ENCODE peak calls at places on chromosomes 3 and 15, in seven cellular contexts. One of them, this sample, is unnamed.
A peak's percentile ranks its signal among the peaks of the same experiment; 100 is the strongest.

GRCh38 chr3:60269829-60270266 is 981.4 kb downstream of the FHIT start:
- DNase-seq in esophagus muscularis mucosa: no peak
- DNase-seq in uterus: no peak
- DNase-seq in CD8-positive, alpha-beta memory T cell: no peak
- DNase-seq in fibroblast of lung: no peak
- DNase-seq in heart right ventricle: no peak
- DNase-seq in sigmoid colon: no peak
- DNase-seq in this sample: no peak

GRCh38 chr15:77009176-77009575 is 14.2 kb downstream of the PSTPIP1 start:
- DNase-seq in esophagus muscularis mucosa: no peak
- DNase-seq in uterus: no peak
- DNase-seq in CD8-positive, alpha-beta memory T cell: no peak
- DNase-seq in fibroblast of lung: no peak
- DNase-seq in heart right ventricle: no peak
- DNase-seq in sigmoid colon: no peak
- DNase-seq in this sample: no peak

GRCh38 chr15:67067161-67067853 is 1.9 kb downstream of the SMAD3 start:
- DNase-seq in esophagus muscularis mucosa: no peak
- DNase-seq in uterus: peak; percentile 27
- DNase-seq in CD8-positive, alpha-beta memory T cell: no peak
- DNase-seq in fibroblast of lung: no peak
- DNase-seq in heart right ventricle: peak; percentile 18
- DNase-seq in sigmoid colon: no peak
- DNase-seq in this sample: peak; percentile 57

GRCh38 chr3:112303811-112304325 is 9.9 kb upstream of the SLC9C1 start:
- DNase-seq in esophagus muscularis mucosa: no peak
- DNase-seq in uterus: peak; percentile 19
- DNase-seq in CD8-positive, alpha-beta memory T cell: no peak
- DNase-seq in fibroblast of lung: peak; percentile 56
- DNase-seq in heart right ventricle: no peak
- DNase-seq in sigmoid colon: no peak
- DNase-seq in this sample: peak; percentile 13

GRCh38 chr3:36597422-36597821 is 166.9 kb downstream of the DCLK3 start:
- DNase-seq in esophagus muscularis mucosa: no peak
- DNase-seq in uterus: no peak
- DNase-seq in CD8-positive, alpha-beta memory T cell: no peak
- DNase-seq in fibroblast of lung: peak; percentile 43
- DNase-seq in heart right ventricle: no peak
- DNase-seq in sigmoid colon: no peak
- DNase-seq in this sample: no peak

GRCh38 chr3:42526616-42527367 is 24.3 kb downstream of the VIPR1 start:
- DNase-seq in esophagus muscularis mucosa: no peak
- DNase-seq in uterus: no peak
- DNase-seq in CD8-positive, alpha-beta memory T cell: peak; percentile 10
- DNase-seq in fibroblast of lung: no peak
- DNase-seq in heart right ventricle: no peak
- DNase-seq in sigmoid colon: no peak
- DNase-seq in this sample: no peak

GRCh38 chr15:56327721-56328502 is 37.3 kb upstream of the TEX9 start:
- DNase-seq in esophagus muscularis mucosa: no peak
- DNase-seq in uterus: no peak
- DNase-seq in CD8-positive, alpha-beta memory T cell: no peak
- DNase-seq in fibroblast of lung: peak; percentile 40
- DNase-seq in heart right ventricle: no peak
- DNase-seq in sigmoid colon: no peak
- DNase-seq in this sample: no peak

GRCh38 chr3:108394563-108394962 is 98.2 kb downstream of the HHLA2 start:
- DNase-seq in esophagus muscularis mucosa: no peak
- DNase-seq in uterus: no peak
- DNase-seq in CD8-positive, alpha-beta memory T cell: no peak
- DNase-seq in fibroblast of lung: no peak
- DNase-seq in heart right ventricle: no peak
- DNase-seq in sigmoid colon: no peak
- DNase-seq in this sample: no peak

GRCh38 chr15:60362318-60363023 is 35.3 kb downstream of the ANXA2 start:
- DNase-seq in esophagus muscularis mucosa: no peak
- DNase-seq in uterus: no peak
- DNase-seq in CD8-positive, alpha-beta memory T cell: no peak
- DNase-seq in fibroblast of lung: peak; percentile 86
- DNase-seq in heart right ventricle: no peak
- DNase-seq in sigmoid colon: no peak
- DNase-seq in this sample: no peak

GRCh38 chr3:194404365-194405140 is 5.5 kb upstream of the GP5 start:
- DNase-seq in esophagus muscularis mucosa: no peak
- DNase-seq in uterus: no peak
- DNase-seq in CD8-positive, alpha-beta memory T cell: no peak
- DNase-seq in fibroblast of lung: peak; percentile 41
- DNase-seq in heart right ventricle: no peak
- DNase-seq in sigmoid colon: no peak
- DNase-seq in this sample: no peak

GRCh38 chr15:80998252-80998651 is 2.5 kb upstream of the TLNRD1 start:
- DNase-seq in esophagus muscularis mucosa: no peak
- DNase-seq in uterus: no peak
- DNase-seq in CD8-positive, alpha-beta memory T cell: no peak
- DNase-seq in fibroblast of lung: no peak
- DNase-seq in heart right ventricle: no peak
- DNase-seq in sigmoid colon: no peak
- DNase-seq in this sample: no peak

GRCh38 chr3:127427666-127428065 is 139.8 kb upstream of the PRR20G start:
- DNase-seq in esophagus muscularis mucosa: no peak
- DNase-seq in uterus: no peak
- DNase-seq in CD8-positive, alpha-beta memory T cell: no peak
- DNase-seq in fibroblast of lung: no peak
- DNase-seq in heart right ventricle: no peak
- DNase-seq in sigmoid colon: peak; percentile 48
- DNase-seq in this sample: no peak

GRCh38 chr3:130700541-130700940 is 46.1 kb downstream of the PIK3R4 start:
- DNase-seq in esophagus muscularis mucosa: no peak
- DNase-seq in uterus: no peak
- DNase-seq in CD8-positive, alpha-beta memory T cell: no peak
- DNase-seq in fibroblast of lung: peak; percentile 21
- DNase-seq in heart right ventricle: no peak
- DNase-seq in sigmoid colon: no peak
- DNase-seq in this sample: no peak

GRCh38 chr3:123026551-123027291 is 842 bp downstream of the SEMA5B start:
- DNase-seq in esophagus muscularis mucosa: no peak
- DNase-seq in uterus: peak; percentile 35
- DNase-seq in CD8-positive, alpha-beta memory T cell: no peak
- DNase-seq in fibroblast of lung: no peak
- DNase-seq in heart right ventricle: peak; percentile 43
- DNase-seq in sigmoid colon: peak; percentile 67
- DNase-seq in this sample: peak; percentile 49

GRCh38 chr3:153285194-153285641 is 123.2 kb downstream of the RAP2B start:
- DNase-seq in esophagus muscularis mucosa: no peak
- DNase-seq in uterus: no peak
- DNase-seq in CD8-positive, alpha-beta memory T cell: no peak
- DNase-seq in fibroblast of lung: peak; percentile 22
- DNase-seq in heart right ventricle: no peak
- DNase-seq in sigmoid colon: no peak
- DNase-seq in this sample: no peak

GRCh38 chr3:153289334-153289808 is 127.3 kb downstream of the RAP2B start:
- DNase-seq in esophagus muscularis mucosa: no peak
- DNase-seq in uterus: no peak
- DNase-seq in CD8-positive, alpha-beta memory T cell: no peak
- DNase-seq in fibroblast of lung: peak; percentile 40
- DNase-seq in heart right ventricle: no peak
- DNase-seq in sigmoid colon: no peak
- DNase-seq in this sample: no peak

GRCh38 chr3:153287017-153287416 is 125.0 kb downstream of the RAP2B start:
- DNase-seq in esophagus muscularis mucosa: no peak
- DNase-seq in uterus: no peak
- DNase-seq in CD8-positive, alpha-beta memory T cell: no peak
- DNase-seq in fibroblast of lung: no peak
- DNase-seq in heart right ventricle: no peak
- DNase-seq in sigmoid colon: no peak
- DNase-seq in this sample: no peak

GRCh38 chr3:153285982-153286381 is 124.0 kb downstream of the RAP2B start:
- DNase-seq in esophagus muscularis mucosa: no peak
- DNase-seq in uterus: no peak
- DNase-seq in CD8-positive, alpha-beta memory T cell: no peak
- DNase-seq in fibroblast of lung: no peak
- DNase-seq in heart right ventricle: no peak
- DNase-seq in sigmoid colon: no peak
- DNase-seq in this sample: no peak

DNA sequence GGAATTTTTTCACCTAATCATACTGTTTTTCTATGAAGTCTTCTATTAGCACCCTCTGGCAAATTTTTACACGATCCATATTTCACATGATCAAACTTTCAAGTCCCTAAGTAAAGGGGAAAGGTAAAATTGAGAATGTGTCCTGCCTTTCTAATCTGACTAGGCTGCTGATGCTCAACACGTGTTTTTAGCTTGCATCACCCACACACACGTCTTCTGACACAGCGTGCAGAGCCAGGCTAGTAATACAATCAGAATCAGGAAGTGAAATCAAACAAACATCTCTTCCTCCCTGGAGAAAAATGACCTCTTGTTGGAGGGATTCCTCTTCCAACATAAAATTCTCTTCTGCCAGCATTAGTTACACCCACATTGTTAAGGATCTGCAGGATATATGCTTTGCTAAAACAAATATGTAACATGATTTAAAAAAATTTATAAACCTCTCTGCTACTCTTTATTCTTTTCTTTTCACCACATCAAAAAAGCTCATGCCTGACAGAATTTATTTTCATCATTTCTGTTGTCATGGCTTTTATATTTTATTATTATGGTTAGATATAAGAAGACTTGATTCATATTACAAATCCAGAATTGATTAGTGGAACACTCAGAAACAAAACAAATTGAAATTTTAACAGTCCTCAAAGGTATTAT is 122.4 kb downstream of the RAP2B start:
- DNase-seq in esophagus muscularis mucosa: no peak
- DNase-seq in uterus: peak; percentile 59
- DNase-seq in CD8-positive, alpha-beta memory T cell: no peak
- DNase-seq in fibroblast of lung: peak; percentile 91
- DNase-seq in heart right ventricle: no peak
- DNase-seq in sigmoid colon: peak; percentile 83
- DNase-seq in this sample: no peak
- H3K27ac ChIP-seq in esophagus muscularis mucosa: peak overlapping the region; percentile 57
- H3K27ac ChIP-seq in uterus: peak overlapping the region; percentile 73
- H3K27ac ChIP-seq in CD8-positive, alpha-beta memory T cell: no peak overlapping the region
- H3K27ac ChIP-seq in fibroblast of lung: peak overlapping the region; percentile 73
- H3K27ac ChIP-seq in heart right ventricle: no peak overlapping the region
- H3K27ac ChIP-seq in sigmoid colon: peak overlapping the region; percentile 65
- H3K27ac ChIP-seq in this sample: no peak overlapping the region

GRCh38 chr15:51185213-51185619 is 90.5 kb upstream of the TNFAIP8L3 start:
- DNase-seq in esophagus muscularis mucosa: no peak
- DNase-seq in uterus: no peak
- DNase-seq in CD8-positive, alpha-beta memory T cell: no peak
- DNase-seq in fibroblast of lung: no peak
- DNase-seq in heart right ventricle: no peak
- DNase-seq in sigmoid colon: no peak
- DNase-seq in this sample: no peak

GRCh38 chr15:51183076-51183475 is 88.4 kb upstream of the TNFAIP8L3 start:
- DNase-seq in esophagus muscularis mucosa: no peak
- DNase-seq in uterus: no peak
- DNase-seq in CD8-positive, alpha-beta memory T cell: no peak
- DNase-seq in fibroblast of lung: no peak
- DNase-seq in heart right ventricle: no peak
- DNase-seq in sigmoid colon: no peak
- DNase-seq in this sample: no peak

GRCh38 chr15:51184637-51185036 is 89.9 kb upstream of the TNFAIP8L3 start:
- DNase-seq in esophagus muscularis mucosa: no peak
- DNase-seq in uterus: no peak
- DNase-seq in CD8-positive, alpha-beta memory T cell: no peak
- DNase-seq in fibroblast of lung: no peak
- DNase-seq in heart right ventricle: no peak
- DNase-seq in sigmoid colon: no peak
- DNase-seq in this sample: no peak

GRCh38 chr15:51186846-51187340 is 92.2 kb upstream of the TNFAIP8L3 start:
- DNase-seq in esophagus muscularis mucosa: no peak
- DNase-seq in uterus: no peak
- DNase-seq in CD8-positive, alpha-beta memory T cell: no peak
- DNase-seq in fibroblast of lung: no peak
- DNase-seq in heart right ventricle: no peak
- DNase-seq in sigmoid colon: no peak
- DNase-seq in this sample: no peak

GRCh38 chr15:51186121-51186795 is 91.6 kb upstream of the TNFAIP8L3 start:
- DNase-seq in esophagus muscularis mucosa: no peak
- DNase-seq in uterus: no peak
- DNase-seq in CD8-positive, alpha-beta memory T cell: no peak
- DNase-seq in fibroblast of lung: no peak
- DNase-seq in heart right ventricle: no peak
- DNase-seq in sigmoid colon: no peak
- DNase-seq in this sample: no peak
- H3K27ac ChIP-seq in esophagus muscularis mucosa: no peak overlapping the region
- H3K27ac ChIP-seq in uterus: no peak overlapping the region
- H3K27ac ChIP-seq in CD8-positive, alpha-beta memory T cell: no peak overlapping the region
- H3K27ac ChIP-seq in fibroblast of lung: no peak overlapping the region
- H3K27ac ChIP-seq in heart right ventricle: no peak overlapping the region
- H3K27ac ChIP-seq in sigmoid colon: no peak overlapping the region
- H3K27ac ChIP-seq in this sample: no peak overlapping the region

GRCh38 chr15:57634290-57634689 is 42.6 kb downstream of the MYZAP start:
- DNase-seq in esophagus muscularis mucosa: no peak
- DNase-seq in uterus: no peak
- DNase-seq in CD8-positive, alpha-beta memory T cell: no peak
- DNase-seq in fibroblast of lung: no peak
- DNase-seq in heart right ventricle: no peak
- DNase-seq in sigmoid colon: no peak
- DNase-seq in this sample: no peak
- H3K27ac ChIP-seq in esophagus muscularis mucosa: peak overlapping the region; percentile 87
- H3K27ac ChIP-seq in uterus: no peak overlapping the region
- H3K27ac ChIP-seq in CD8-positive, alpha-beta memory T cell: no peak overlapping the region
- H3K27ac ChIP-seq in fibroblast of lung: no peak overlapping the region
- H3K27ac ChIP-seq in heart right ventricle: peak overlapping the region; percentile 76
- H3K27ac ChIP-seq in sigmoid colon: peak overlapping the region; percentile 81
- H3K27ac ChIP-seq in this sample: no peak overlapping the region

DNA sequence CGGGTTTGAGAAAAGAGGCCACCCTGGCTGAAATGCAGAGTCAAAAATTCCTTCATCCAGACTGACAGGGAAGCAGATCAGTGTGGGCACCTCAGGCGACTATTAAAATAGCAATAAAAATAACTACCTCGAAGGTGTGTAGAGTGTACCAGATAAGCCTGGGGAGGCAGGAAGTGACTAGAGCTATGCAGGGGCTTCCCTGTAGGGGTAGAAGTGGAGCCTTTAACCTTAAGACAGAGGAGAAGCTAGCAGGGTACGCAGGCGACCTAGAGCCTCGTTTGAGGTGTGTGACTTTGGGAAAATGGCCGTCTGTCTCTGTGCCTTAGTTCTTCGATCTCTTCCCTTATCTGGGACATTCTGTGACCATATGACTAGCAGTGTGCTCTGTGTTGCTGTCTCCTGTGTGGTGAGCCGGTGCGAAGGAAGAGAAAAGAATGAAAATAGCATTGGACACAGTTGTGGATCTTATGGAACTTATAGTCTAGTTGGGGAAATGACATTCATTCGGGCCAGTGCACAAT is 17.6 kb downstream of the BHLHE40 start:
- DNase-seq in esophagus muscularis mucosa: no peak
- DNase-seq in uterus: no peak
- DNase-seq in CD8-positive, alpha-beta memory T cell: no peak
- DNase-seq in fibroblast of lung: no peak
- DNase-seq in heart right ventricle: no peak
- DNase-seq in sigmoid colon: peak; percentile 25
- DNase-seq in this sample: no peak
- H3K27ac ChIP-seq in esophagus muscularis mucosa: no peak overlapping the region
- H3K27ac ChIP-seq in uterus: no peak overlapping the region
- H3K27ac ChIP-seq in CD8-positive, alpha-beta memory T cell: peak overlapping the region; percentile 56
- H3K27ac ChIP-seq in fibroblast of lung: no peak overlapping the region
- H3K27ac ChIP-seq in heart right ventricle: no peak overlapping the region
- H3K27ac ChIP-seq in sigmoid colon: no peak overlapping the region
- H3K27ac ChIP-seq in this sample: no peak overlapping the region

GRCh38 chr3:175349181-175349580 is 490.0 kb downstream of the NAALADL2 start:
- DNase-seq in esophagus muscularis mucosa: no peak
- DNase-seq in uterus: no peak
- DNase-seq in CD8-positive, alpha-beta memory T cell: no peak
- DNase-seq in fibroblast of lung: peak; percentile 79
- DNase-seq in heart right ventricle: no peak
- DNase-seq in sigmoid colon: no peak
- DNase-seq in this sample: no peak
- H3K27ac ChIP-seq in esophagus muscularis mucosa: no peak overlapping the region
- H3K27ac ChIP-seq in uterus: no peak overlapping the region
- H3K27ac ChIP-seq in CD8-positive, alpha-beta memory T cell: no peak overlapping the region
- H3K27ac ChIP-seq in fibroblast of lung: no peak overlapping the region
- H3K27ac ChIP-seq in heart right ventricle: no peak overlapping the region
- H3K27ac ChIP-seq in sigmoid colon: no peak overlapping the region
- H3K27ac ChIP-seq in this sample: no peak overlapping the region

This sample was measured in ovary.